ENCODE peak calls at places on chromosomes 11 and 22, in six cellular contexts. A is K562, S is HepG2, T is GM12891, B is H1, P is GM12878. E is an unnamed sample.

GRCh38 chr11:86174101-86175046 is 70.2 kb upstream of the EED start:
- DNase-seq in A (peak; percentile 77), T (no peak), B (no peak), P (no peak), S (peak; percentile 61), E (no peak)

GRCh38 chr11:17741487-17741886 is 6.9 kb downstream of the KCNC1 start:
- DNase-seq in A (no peak), T (no peak), B (no peak), S (no peak), P (no peak), E (no peak)

GRCh38 chr11:68373189-68373809 is 60.9 kb downstream of the LRP5 start:
- DNase-seq in B (no peak), A (no peak), T (no peak), P (no peak), S (no peak), E (no peak)

GRCh38 chr22:39349967-39350802 is at the start of gene SYNGR1:
- DNase-seq in B (no peak), T (no peak), S (no peak), P (no peak), A (peak; percentile 54), E (no peak)

GRCh38 chr11:131246589-131247164 is 123.7 kb upstream of the NTM start:
- DNase-seq in T (no peak), B (peak; percentile 31), P (no peak), S (peak; percentile 4), A (peak; percentile 25), E (no peak)

GRCh38 chr11:96235725-96236124 is 107.3 kb downstream of the MAML2 start:
- DNase-seq in T (no peak), A (no peak), S (no peak), B (no peak), P (no peak), E (no peak)

GRCh38 chr22:20084547-20085413 is 4.7 kb downstream of the DGCR8 start:
- DNase-seq in B (no peak), A (peak; percentile 97), S (peak; percentile 50), P (no peak), T (no peak), E (no peak)

GRCh38 chr11:74671520-74672196 is 59.6 kb downstream of the CHRDL2 start:
- DNase-seq in B (no peak), T (no peak), A (no peak), P (no peak), S (no peak), E (no peak)

GRCh38 chr11:67261942-67262681 is 4.2 kb upstream of the GRK2 start:
- DNase-seq in P (no peak), S (no peak), T (no peak), A (no peak), B (no peak), E (no peak)

GRCh38 chr11:33753304-33753703 is 17.1 kb upstream of the CD59 start:
- DNase-seq in P (peak; percentile 70), A (no peak), B (no peak), S (no peak), T (no peak), E (no peak)

GRCh38 chr11:121777056-121777455 is 324.3 kb upstream of the SORL1-AS1 start:
- DNase-seq in P (no peak), B (no peak), T (no peak), A (no peak), S (no peak), E (no peak)

GRCh38 chr11:23856654-23857053 is 640.2 kb upstream of the LUZP2 start:
- DNase-seq in T (no peak), B (no peak), S (no peak), P (no peak), A (no peak), E (no peak)

DNA sequence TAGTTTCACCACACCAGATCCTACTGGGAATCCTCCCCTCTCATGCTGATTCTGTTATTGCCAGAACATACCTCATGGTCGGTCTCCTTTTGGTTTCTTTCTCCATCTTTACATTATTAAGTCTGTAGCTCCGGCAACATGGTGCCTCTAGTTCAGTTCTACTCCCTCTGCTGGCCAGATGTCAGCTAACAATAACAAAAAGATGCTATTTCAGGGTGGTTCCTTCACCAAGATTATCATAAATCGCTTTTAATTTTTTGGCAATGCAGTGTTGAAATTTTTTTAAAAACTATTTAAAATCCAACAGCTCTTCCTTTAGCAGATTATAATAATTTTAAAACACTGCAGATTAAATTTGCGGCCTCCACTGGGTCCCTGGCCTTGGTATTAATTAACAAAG is 492.8 kb upstream of the KIRREL3 start:
- DNase-seq in P (no peak), S (no peak), B (no peak), T (no peak), A (no peak), E (no peak)
- TF ChIP-seq TAF1 in P (no peak), S (no peak), B (no peak), T (no peak), A (no peak), E (no peak)

GRCh38 chr11:65435330-65435931 is 12.8 kb downstream of the NEAT1 start:
- DNase-seq in A (no peak), P (no peak), T (no peak), S (no peak), B (no peak), E (no peak)
- TF ChIP-seq POLR2A in A (no peak), P (no peak), T (no peak), S (no peak), B (no peak), E (no peak)

GRCh38 chr11:58446294-58446693 is 4.3 kb upstream of the OR5B12 start:
- DNase-seq in P (no peak), S (no peak), B (no peak), T (no peak), A (no peak), E (no peak)

DNA sequence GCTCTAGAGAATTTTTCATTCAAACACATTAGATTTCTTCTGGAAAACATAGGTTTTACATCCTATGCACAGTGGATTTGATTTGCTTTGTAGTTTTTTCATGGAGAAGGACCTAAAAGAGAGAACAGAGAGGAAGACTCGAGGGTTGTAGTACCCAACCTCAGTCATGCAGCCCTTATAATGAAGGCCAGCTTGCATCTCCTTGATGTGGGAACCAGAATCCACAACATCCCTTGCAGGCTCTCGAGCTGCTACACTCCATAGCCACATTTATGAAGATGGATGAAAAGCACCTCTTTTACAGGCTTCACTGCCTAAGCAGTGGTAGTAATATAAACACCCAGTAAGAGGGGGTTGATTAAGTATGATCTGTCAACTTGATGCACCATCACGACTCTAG is 9.5 kb upstream of the OR5B12 start:
- DNase-seq in P (no peak), T (no peak), B (no peak), S (no peak), A (no peak), E (no peak)
- TF ChIP-seq TAF1 in P (no peak), T (no peak), B (no peak), S (no peak), A (no peak), E (no peak)

GRCh38 chr11:27471588-27472397 is 797 bp downstream of the LGR4 start:
- DNase-seq in B (no peak), P (no peak), A (peak; percentile 77), S (no peak), T (no peak), E (peak; percentile 27)
- TF ChIP-seq POLR2A in B (no peak), P (no peak), A (no peak), S (peak; percentile 45), T (no peak), E (no peak)

GRCh38 chr11:84144531-84144930 is 858.4 kb upstream of the CCDC90B start:
- DNase-seq in S (no peak), P (no peak), T (no peak), B (no peak), A (no peak), E (no peak)

GRCh38 chr11:84142411-84142810 is 856.2 kb upstream of the CCDC90B start:
- DNase-seq in B (no peak), A (no peak), P (no peak), S (no peak), T (no peak), E (no peak)

GRCh38 chr11:84146826-84147225 is 860.7 kb upstream of the CCDC90B start:
- DNase-seq in P (no peak), T (no peak), S (no peak), A (no peak), B (no peak), E (no peak)
- TF ChIP-seq TAF1 in P (no peak), T (no peak), S (no peak), A (no peak), B (no peak), E (no peak)

E was measured in GM12892.